ENCODE peak calls at places on chromosomes 13 and 19, in nine cellular contexts. One of them, this sample, is unnamed.

GRCh38 chr13:107999751-108000150 is 215.6 kb downstream of the LIG4 start:
- DNase-seq in stimulated activated CD8-positive, alpha-beta memory T cell treated with anti-CD3 and anti-CD28 coated beads, Interleukin-2, amount 100 ng/mL, for 48 hours: no peak
- DNase-seq in Kasumi-1: no peak
- DNase-seq in choroid plexus epithelial cell: no peak
- DNase-seq in cardiac fibroblast: no peak
- DNase-seq in T follicular helper cell: no peak
- DNase-seq in pancreas: no peak
- DNase-seq in AML-193: no peak
- DNase-seq in HCT116: no peak
- DNase-seq in this sample: no peak

GRCh38 chr19:49744946-49745381 is 18.1 kb downstream of the TSKS start:
- DNase-seq in T follicular helper cell: no peak
- DNase-seq in stimulated activated CD8-positive, alpha-beta memory T cell treated with anti-CD3 and anti-CD28 coated beads, Interleukin-2, amount 100 ng/mL, for 48 hours: no peak
- DNase-seq in Kasumi-1: no peak
- DNase-seq in pancreas: no peak
- DNase-seq in HCT116: no peak
- DNase-seq in choroid plexus epithelial cell: no peak
- DNase-seq in cardiac fibroblast: no peak
- DNase-seq in AML-193: no peak
- DNase-seq in this sample: no peak

GRCh38 chr13:110799246-110800236 is 86.0 kb downstream of the ING1 start:
- DNase-seq in stimulated activated CD8-positive, alpha-beta memory T cell treated with anti-CD3 and anti-CD28 coated beads, Interleukin-2, amount 100 ng/mL, for 48 hours: no peak
- DNase-seq in T follicular helper cell: no peak
- DNase-seq in HCT116: no peak
- DNase-seq in pancreas: no peak
- DNase-seq in AML-193: no peak
- DNase-seq in cardiac fibroblast: peak
- DNase-seq in Kasumi-1: peak
- DNase-seq in choroid plexus epithelial cell: peak
- DNase-seq in this sample: no peak

GRCh38 chr19:43575955-43576451 is 402 bp downstream of the PINLYP start:
- DNase-seq in stimulated activated CD8-positive, alpha-beta memory T cell treated with anti-CD3 and anti-CD28 coated beads, Interleukin-2, amount 100 ng/mL, for 48 hours: no peak
- DNase-seq in HCT116: no peak
- DNase-seq in pancreas: no peak
- DNase-seq in Kasumi-1: no peak
- DNase-seq in cardiac fibroblast: peak
- DNase-seq in AML-193: no peak
- DNase-seq in T follicular helper cell: no peak
- DNase-seq in choroid plexus epithelial cell: no peak
- DNase-seq in this sample: no peak

GRCh38 chr19:31140717-31141116 is 208.5 kb downstream of the TSHZ3 start:
- DNase-seq in choroid plexus epithelial cell: peak
- DNase-seq in HCT116: no peak
- DNase-seq in pancreas: no peak
- DNase-seq in stimulated activated CD8-positive, alpha-beta memory T cell treated with anti-CD3 and anti-CD28 coated beads, Interleukin-2, amount 100 ng/mL, for 48 hours: no peak
- DNase-seq in cardiac fibroblast: peak
- DNase-seq in T follicular helper cell: no peak
- DNase-seq in Kasumi-1: no peak
- DNase-seq in AML-193: no peak
- DNase-seq in this sample: no peak

GRCh38 chr19:24029941-24030636 is 56.9 kb upstream of the ZNF254 start:
- DNase-seq in cardiac fibroblast: no peak
- DNase-seq in Kasumi-1: no peak
- DNase-seq in HCT116: no peak
- DNase-seq in pancreas: no peak
- DNase-seq in choroid plexus epithelial cell: no peak
- DNase-seq in stimulated activated CD8-positive, alpha-beta memory T cell treated with anti-CD3 and anti-CD28 coated beads, Interleukin-2, amount 100 ng/mL, for 48 hours: no peak
- DNase-seq in T follicular helper cell: no peak
- DNase-seq in AML-193: no peak
- DNase-seq in this sample: no peak

GRCh38 chr13:111253334-111253872 is 67.0 kb upstream of the TEX29 start:
- DNase-seq in Kasumi-1: no peak
- DNase-seq in cardiac fibroblast: peak
- DNase-seq in T follicular helper cell: no peak
- DNase-seq in AML-193: no peak
- DNase-seq in HCT116: no peak
- DNase-seq in pancreas: no peak
- DNase-seq in choroid plexus epithelial cell: peak
- DNase-seq in stimulated activated CD8-positive, alpha-beta memory T cell treated with anti-CD3 and anti-CD28 coated beads, Interleukin-2, amount 100 ng/mL, for 48 hours: no peak
- DNase-seq in this sample: no peak

GRCh38 chr19:48455908-48456562 is 661 bp downstream of the KCNJ14 start:
- DNase-seq in cardiac fibroblast: no peak
- DNase-seq in choroid plexus epithelial cell: no peak
- DNase-seq in stimulated activated CD8-positive, alpha-beta memory T cell treated with anti-CD3 and anti-CD28 coated beads, Interleukin-2, amount 100 ng/mL, for 48 hours: no peak
- DNase-seq in HCT116: no peak
- DNase-seq in Kasumi-1: no peak
- DNase-seq in T follicular helper cell: no peak
- DNase-seq in pancreas: no peak
- DNase-seq in AML-193: no peak
- DNase-seq in this sample: no peak

GRCh38 chr13:90445179-90445578 is 902.3 kb upstream of the MIR17HG start:
- DNase-seq in pancreas: no peak
- DNase-seq in choroid plexus epithelial cell: peak
- DNase-seq in cardiac fibroblast: peak
- DNase-seq in AML-193: no peak
- DNase-seq in HCT116: peak
- DNase-seq in stimulated activated CD8-positive, alpha-beta memory T cell treated with anti-CD3 and anti-CD28 coated beads, Interleukin-2, amount 100 ng/mL, for 48 hours: no peak
- DNase-seq in Kasumi-1: no peak
- DNase-seq in T follicular helper cell: no peak
- DNase-seq in this sample: no peak

GRCh38 chr19:41319500-41320184 is 9.7 kb downstream of the CCDC97 start:
- DNase-seq in T follicular helper cell: no peak
- DNase-seq in stimulated activated CD8-positive, alpha-beta memory T cell treated with anti-CD3 and anti-CD28 coated beads, Interleukin-2, amount 100 ng/mL, for 48 hours: no peak
- DNase-seq in pancreas: no peak
- DNase-seq in choroid plexus epithelial cell: no peak
- DNase-seq in Kasumi-1: no peak
- DNase-seq in cardiac fibroblast: no peak
- DNase-seq in HCT116: no peak
- DNase-seq in AML-193: no peak
- DNase-seq in this sample: no peak

GRCh38 chr19:1455336-1456120 is 5.6 kb downstream of the APC2 start:
- DNase-seq in AML-193: no peak
- DNase-seq in Kasumi-1: peak
- DNase-seq in cardiac fibroblast: peak
- DNase-seq in pancreas: no peak
- DNase-seq in HCT116: peak
- DNase-seq in T follicular helper cell: peak
- DNase-seq in stimulated activated CD8-positive, alpha-beta memory T cell treated with anti-CD3 and anti-CD28 coated beads, Interleukin-2, amount 100 ng/mL, for 48 hours: peak
- DNase-seq in choroid plexus epithelial cell: peak
- DNase-seq in this sample: no peak

GRCh38 chr13:27599096-27599495 is 21.2 kb downstream of the LNX2 start:
- DNase-seq in AML-193: no peak
- DNase-seq in HCT116: no peak
- DNase-seq in T follicular helper cell: no peak
- DNase-seq in choroid plexus epithelial cell: no peak
- DNase-seq in cardiac fibroblast: no peak
- DNase-seq in pancreas: no peak
- DNase-seq in Kasumi-1: no peak
- DNase-seq in stimulated activated CD8-positive, alpha-beta memory T cell treated with anti-CD3 and anti-CD28 coated beads, Interleukin-2, amount 100 ng/mL, for 48 hours: no peak
- DNase-seq in this sample: no peak

GRCh38 chr19:29687244-29687896 is 22.1 kb downstream of the PLEKHF1 start:
- DNase-seq in pancreas: no peak
- DNase-seq in cardiac fibroblast: peak
- DNase-seq in choroid plexus epithelial cell: peak
- DNase-seq in Kasumi-1: no peak
- DNase-seq in HCT116: no peak
- DNase-seq in stimulated activated CD8-positive, alpha-beta memory T cell treated with anti-CD3 and anti-CD28 coated beads, Interleukin-2, amount 100 ng/mL, for 48 hours: peak
- DNase-seq in T follicular helper cell: no peak
- DNase-seq in AML-193: no peak
- DNase-seq in this sample: no peak

GRCh38 chr13:49097374-49097773 is 121.7 kb downstream of the FNDC3A start:
- DNase-seq in T follicular helper cell: no peak
- DNase-seq in pancreas: no peak
- DNase-seq in Kasumi-1: no peak
- DNase-seq in choroid plexus epithelial cell: peak
- DNase-seq in AML-193: no peak
- DNase-seq in HCT116: peak
- DNase-seq in stimulated activated CD8-positive, alpha-beta memory T cell treated with anti-CD3 and anti-CD28 coated beads, Interleukin-2, amount 100 ng/mL, for 48 hours: no peak
- DNase-seq in cardiac fibroblast: peak
- DNase-seq in this sample: no peak

GRCh38 chr19:14561832-14562351 is 10.0 kb downstream of the NDUFB7 start:
- DNase-seq in cardiac fibroblast: peak
- DNase-seq in stimulated activated CD8-positive, alpha-beta memory T cell treated with anti-CD3 and anti-CD28 coated beads, Interleukin-2, amount 100 ng/mL, for 48 hours: no peak
- DNase-seq in Kasumi-1: no peak
- DNase-seq in AML-193: no peak
- DNase-seq in HCT116: no peak
- DNase-seq in choroid plexus epithelial cell: peak
- DNase-seq in pancreas: no peak
- DNase-seq in T follicular helper cell: no peak
- DNase-seq in this sample: no peak